ENCODE peak calls at places on chromosomes 11 and 22, in nine cellular contexts. D is right lobe of liver; U is CD8-positive, alpha-beta memory T cell; I is mesendoderm; T is effector memory CD4-positive, alpha-beta T cell; E is AG04450; M is GM23248; L is SJSA1; F is body of pancreas. J is an unnamed sample.

GRCh38 chr11:116499396-116500001 is 273.3 kb downstream of the BUD13 start:
- DNase-seq in E (no peak), I (peak; percentile 94), F (peak; percentile 71), U (no peak), M (peak; percentile 75), T (no peak), L (peak; percentile 68), D (peak; percentile 54), J (peak; percentile 18)

GRCh38 chr11:134385171-134385570 is 26.9 kb downstream of the B3GAT1 start:
- DNase-seq in D (no peak), F (no peak), T (no peak), M (no peak), I (no peak), L (no peak), U (no peak), E (no peak), J (no peak)

GRCh38 chr11:70675697-70676374 is 277.5 kb downstream of the CTTN start:
- DNase-seq in L (no peak), M (peak; percentile 7), U (no peak), F (no peak), T (no peak), I (no peak), E (no peak), D (no peak), J (no peak)

GRCh38 chr11:14932447-14932846 is 39.7 kb downstream of the CALCA start:
- DNase-seq in M (no peak), D (no peak), E (no peak), L (no peak), T (no peak), U (no peak), I (no peak), F (no peak), J (no peak)

GRCh38 chr11:15852179-15852578 is 504.2 kb downstream of the SOX6 start:
- DNase-seq in F (peak; percentile 26), E (no peak), L (peak; percentile 44), T (no peak), I (peak; percentile 55), M (peak; percentile 18), D (peak; percentile 50), U (no peak), J (no peak)

GRCh38 chr11:6856871-6857270 is 6.0 kb upstream of the OR10A2 start:
- DNase-seq in I (no peak), U (no peak), L (no peak), E (no peak), D (no peak), T (no peak), F (no peak), M (peak; percentile 51), J (peak; percentile 51)

GRCh38 chr11:6468712-6469495 is 4.8 kb downstream of the TRIM3 start:
- DNase-seq in L (peak; percentile 58), E (peak; percentile 57), I (peak; percentile 98), F (peak; percentile 69), M (peak; percentile 24), D (peak; percentile 82), U (no peak), T (no peak), J (no peak)

GRCh38 chr11:57288771-57289579 is 35.8 kb downstream of the TNKS1BP1 start:
- DNase-seq in L (no peak), M (peak; percentile 97), E (peak; percentile 72), T (no peak), F (no peak), U (no peak), I (no peak), D (peak; percentile 71), J (peak; percentile 92)

GRCh38 chr22:38086001-38086845 is 2.2 kb upstream of the SLC16A8 start:
- DNase-seq in M (no peak), F (no peak), U (no peak), D (no peak), E (no peak), T (no peak), I (no peak), L (no peak), J (no peak)

GRCh38 chr11:35943761-35944502 is at the start of gene LDLRAD3:
- DNase-seq in E (peak; percentile 56), T (no peak), L (peak; percentile 80), M (peak; percentile 90), F (peak; percentile 76), U (no peak), I (peak; percentile 88), D (peak; percentile 86), J (no peak)

GRCh38 chr11:44886765-44887164 is 63.9 kb downstream of the TP53I11 start:
- DNase-seq in L (no peak), M (peak; percentile 90), I (no peak), F (no peak), E (peak; percentile 52), D (no peak), U (no peak), T (no peak), J (no peak)

GRCh38 chr11:44893250-44894216 is 57.1 kb downstream of the TP53I11 start:
- DNase-seq in D (no peak), U (no peak), M (no peak), F (no peak), E (no peak), L (no peak), T (no peak), I (no peak), J (no peak)

GRCh38 chr11:8586805-8587204 is 7.2 kb downstream of the STK33 start:
- DNase-seq in F (no peak), L (no peak), M (peak; percentile 53), T (no peak), D (no peak), I (no peak), E (no peak), U (no peak), J (no peak)

GRCh38 chr11:30585892-30586250 is 282 bp downstream of the MPPED2 start:
- DNase-seq in L (no peak), D (peak; percentile 47), U (no peak), I (no peak), M (peak; percentile 20), F (peak; percentile 23), T (no peak), E (no peak), J (no peak)

GRCh38 chr11:77287615-77288273 is 13.7 kb downstream of the GDPD4 start:
- DNase-seq in F (no peak), I (no peak), D (no peak), L (no peak), E (peak; percentile 74), T (no peak), M (peak; percentile 95), U (no peak), J (no peak)

GRCh38 chr11:120058931-120059330 is 79.0 kb downstream of the TRIM29 start:
- DNase-seq in I (no peak), T (no peak), M (no peak), E (no peak), L (no peak), D (no peak), U (no peak), F (no peak), J (no peak)

GRCh38 chr11:112321521-112322172 is 61.0 kb upstream of the PLET1 start:
- DNase-seq in U (no peak), L (no peak), T (no peak), M (peak; percentile 50), F (peak; percentile 73), E (peak; percentile 61), D (peak; percentile 96), I (peak; percentile 58), J (peak; percentile 96)

GRCh38 chr11:36186340-36186739 is 102.9 kb downstream of the COMMD9 start:
- DNase-seq in E (peak; percentile 61), L (no peak), U (no peak), F (no peak), I (no peak), M (peak; percentile 20), T (no peak), D (no peak), J (peak; percentile 62)

GRCh38 chr11:123103326-123103980 is 41.5 kb upstream of the HSPA8 start:
- DNase-seq in I (peak; percentile 78), E (peak; percentile 34), L (peak; percentile 44), U (peak; percentile 24), F (peak; percentile 18), T (no peak), D (no peak), M (peak; percentile 86), J (no peak)

GRCh38 chr22:32644252-32645100 is 157.0 kb upstream of the TIMP3 start:
- DNase-seq in F (peak; percentile 29), E (no peak), L (no peak), T (no peak), D (peak; percentile 77), U (no peak), M (peak; percentile 12), I (peak; percentile 63), J (peak; percentile 55)
- H3K27ac ChIP-seq in F (peak overlapping the region; percentile 56), E (peak overlapping the region; percentile 22), L (peak overlapping the region; percentile 61), T (no peak overlapping the region), D (peak overlapping the region; percentile 81), U (no peak overlapping the region), M (no peak overlapping the region), I (no peak overlapping the region), J (peak overlapping the region; percentile 96)

GRCh38 chr11:75518771-75519653 is 6.7 kb downstream of the GDPD5 start:
- DNase-seq in T (no peak), D (no peak), M (no peak), E (no peak), L (no peak), U (no peak), F (no peak), I (no peak), J (no peak)
- H3K27ac ChIP-seq in T (no peak overlapping the region), D (no peak overlapping the region), M (no peak overlapping the region), E (no peak overlapping the region), L (no peak overlapping the region), U (no peak overlapping the region), F (no peak overlapping the region), I (no peak overlapping the region), J (no peak overlapping the region)

DNA sequence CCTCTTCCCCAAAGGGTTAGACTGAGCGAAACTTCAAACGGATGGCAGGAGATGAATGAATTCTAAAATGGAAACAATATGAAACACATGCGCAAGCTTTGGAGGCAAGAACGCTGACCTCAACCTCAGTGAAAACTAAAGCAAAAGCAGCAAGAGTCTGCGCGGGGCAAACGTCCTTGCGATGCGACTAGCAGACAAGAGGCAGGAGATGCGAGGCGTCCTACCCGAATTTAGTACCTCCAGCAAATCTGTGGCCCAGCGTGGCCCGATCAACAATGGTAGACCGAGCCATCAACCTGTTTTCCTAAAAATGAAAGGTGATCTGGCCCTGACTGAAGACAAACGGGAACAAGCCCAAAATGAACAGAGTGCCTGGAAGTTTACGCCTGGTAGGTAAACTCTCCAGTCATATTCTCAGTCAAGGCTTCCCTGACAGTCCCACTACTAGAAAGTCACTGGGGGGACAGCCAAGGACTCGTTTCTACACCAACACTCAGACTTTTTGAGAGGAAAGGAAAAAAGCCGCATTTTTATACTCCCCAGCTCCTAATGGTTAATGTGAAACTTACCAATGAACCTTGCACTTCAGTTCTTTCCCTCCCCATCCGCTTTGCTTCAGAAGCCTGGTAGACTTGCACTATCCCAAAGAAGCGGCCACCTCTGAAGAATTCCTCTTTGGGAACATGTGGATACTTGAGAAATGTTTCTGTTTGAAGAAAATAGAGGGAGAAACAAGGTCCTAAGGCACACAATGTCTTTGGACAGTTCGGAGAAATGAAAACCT is 11.5 kb downstream of the MMP3 start:
- DNase-seq in D (no peak), U (no peak), F (no peak), T (no peak), I (no peak), M (peak; percentile 67), E (no peak), L (no peak), J (no peak)
- H3K27ac ChIP-seq in D (no peak overlapping the region), U (no peak overlapping the region), F (no peak overlapping the region), T (no peak overlapping the region), I (no peak overlapping the region), M (no peak overlapping the region), E (no peak overlapping the region), L (no peak overlapping the region), J (no peak overlapping the region)

DNA sequence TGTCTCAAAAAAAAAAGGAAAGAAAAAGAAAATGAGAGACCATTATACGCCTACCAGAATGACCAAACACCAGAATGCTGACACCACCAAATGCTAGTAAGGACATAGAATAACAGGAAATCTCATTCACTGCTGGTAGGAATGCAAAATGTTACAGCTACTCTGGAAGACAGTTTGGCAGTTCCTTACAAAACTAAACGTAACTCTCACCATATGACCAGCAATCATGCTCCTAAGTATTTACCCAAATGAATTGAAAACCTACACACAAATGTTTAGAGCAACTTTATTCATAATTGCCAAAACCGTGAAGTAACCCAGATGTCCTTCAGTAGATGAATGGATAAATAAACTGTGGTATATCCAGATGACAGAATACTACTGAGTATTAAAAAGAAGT is 7.2 kb downstream of the CHKA start:
- DNase-seq in M (peak; percentile 25), E (peak; percentile 32), F (no peak), T (no peak), L (no peak), D (no peak), U (no peak), I (no peak), J (no peak)
- H3K27ac ChIP-seq in M (no peak overlapping the region), E (no peak overlapping the region), F (no peak overlapping the region), T (no peak overlapping the region), L (peak overlapping the region; percentile 1), D (peak overlapping the region; percentile 45), U (no peak overlapping the region), I (no peak overlapping the region), J (no peak overlapping the region)